ENCODE peak calls at places on chromosomes 5 and 9, in six cellular contexts. H is PC-3, J is NCI-H1092, F is H7, N is T-helper 2 cell, V is NCI-H510A treated with DMSO at 0.1 percent for 48 hours. R is an unnamed sample.

GRCh38 chr5:117318528-117318927 is 743.9 kb upstream of the SEMA6A start:
- DNase-seq in F (peak), V (no peak), N (no peak), J (no peak), H (no peak), R (no peak)

GRCh38 chr5:78896128-78896527 is 89.0 kb downstream of the ARSB start:
- DNase-seq in H (peak), F (no peak), J (no peak), N (no peak), V (no peak), R (no peak)

GRCh38 chr5:9790276-9790675 is 160.1 kb upstream of the TAS2R1 start:
- DNase-seq in V (no peak), F (no peak), J (no peak), N (no peak), H (no peak), R (no peak)

GRCh38 chr9:105401651-105402050 is 46.2 kb upstream of the FSD1L start:
- DNase-seq in H (no peak), V (peak), J (no peak), N (no peak), F (no peak), R (no peak)

GRCh38 chr5:458547-459353 is 15.8 kb downstream of the EXOC3 start:
- DNase-seq in V (no peak), J (no peak), F (no peak), H (peak), N (no peak), R (no peak)

GRCh38 chr9:137129456-137130175 is 9.3 kb upstream of the GRIN1 start:
- DNase-seq in V (peak), H (peak), J (peak), N (peak), F (peak), R (peak)

GRCh38 chr9:72454871-72455471 is 66.4 kb upstream of the TMC1 start:
- DNase-seq in N (no peak), H (no peak), V (no peak), F (no peak), J (no peak), R (peak)

GRCh38 chr9:36037580-36038169 is 962 bp downstream of the RECK start:
- DNase-seq in F (no peak), H (no peak), V (no peak), N (no peak), J (no peak), R (peak)

GRCh38 chr9:35227283-35227682 is 65.5 kb downstream of the UNC13B start:
- DNase-seq in N (no peak), H (no peak), J (no peak), V (no peak), F (no peak), R (no peak)

GRCh38 chr9:95953986-95954385 is 78.5 kb downstream of the ERCC6L2 start:
- DNase-seq in H (no peak), J (no peak), F (no peak), N (no peak), V (no peak), R (no peak)

GRCh38 chr5:159732220-159732619 is 184.1 kb upstream of the ADRA1B start:
- DNase-seq in N (no peak), F (no peak), H (no peak), J (no peak), V (no peak), R (no peak)

GRCh38 chr5:81233080-81233634 is at the start of gene CKMT2:
- DNase-seq in V (peak), F (peak), J (no peak), H (no peak), N (no peak), R (no peak)

GRCh38 chr5:149455889-149456409 is 76.9 kb upstream of the IL17B start:
- DNase-seq in F (no peak), V (peak), N (no peak), J (no peak), H (peak), R (no peak)

GRCh38 chr5:168370826-168371225 is 79.4 kb downstream of the WWC1 start:
- DNase-seq in N (no peak), F (no peak), H (no peak), J (no peak), V (no peak), R (no peak)

GRCh38 chr5:74419468-74419867 is 221.1 kb downstream of the ENC1 start:
- DNase-seq in N (no peak), V (no peak), J (no peak), H (no peak), F (no peak), R (no peak)

GRCh38 chr5:173324115-173325001 is 3.9 kb downstream of the STC2 start:
- DNase-seq in H (no peak), J (peak), N (no peak), F (peak), V (peak), R (peak)

GRCh38 chr5:117494208-117494607 is 919.6 kb upstream of the SEMA6A start:
- DNase-seq in V (no peak), N (no peak), F (no peak), H (no peak), J (no peak), R (no peak)

GRCh38 chr5:65812648-65813047 is 90.6 kb downstream of the NLN start:
- DNase-seq in F (no peak), V (no peak), N (no peak), J (no peak), H (peak), R (no peak)

GRCh38 chr9:109031241-109031640 is 17.9 kb upstream of the CTNNAL1 start:
- DNase-seq in V (no peak), N (no peak), H (peak), J (no peak), F (no peak), R (no peak)

GRCh38 chr5:32506251-32506661 is 61.7 kb upstream of the ZFR start:
- DNase-seq in H (peak), F (no peak), J (peak), V (no peak), N (no peak), R (no peak)

GRCh38 chr9:122370869-122371467 is at the start of gene PTGS1:
- DNase-seq in N (no peak), J (no peak), H (no peak), F (peak), V (peak), R (no peak)

GRCh38 chr5:56112526-56113121 is 117.9 kb upstream of the IL6ST start:
- DNase-seq in N (no peak), J (no peak), F (no peak), V (no peak), H (peak), R (no peak)